ENCODE peak calls at places on chromosomes 16 and 17, in ten cellular contexts. E is GDM1; C is dorsolateral prefrontal cortex; M is RWPE1; H is cortex of kidney; B is cardiac muscle cell; D is HTR-8/SVneo; R is NCI-H345; N is stimulated activated naive CD8-positive, alpha-beta T cell treated with anti-CD3 and anti-CD28 coated beads, Interleukin-15, amount 100 ng/mL, for 72 hours; G is heart right ventricle. X is an unnamed sample.

GRCh38 chr17:72099919-72100318 is 20.9 kb upstream of the SOX9 start:
- DNase-seq in G (no peak), H (no peak), N (no peak), R (no peak), B (no peak), C (no peak), D (no peak), E (no peak), M (no peak), X (no peak)

GRCh38 chr16:709651-710499 is 4.3 kb upstream of the FBXL16 start:
- DNase-seq in D (no peak), H (no peak), G (peak; percentile 65), B (peak; percentile 91), N (no peak), C (peak; percentile 93), R (peak; percentile 91), M (peak; percentile 70), E (no peak), X (peak; percentile 46)

GRCh38 chr17:78624461-78625216 is 47.4 kb upstream of the DNAH17 start:
- DNase-seq in H (no peak), C (no peak), R (no peak), E (no peak), M (no peak), N (no peak), G (no peak), B (no peak), D (no peak), X (no peak)

GRCh38 chr16:60914334-60914733 is 1121.9 kb downstream of the CDH8 start:
- DNase-seq in M (no peak), C (no peak), H (no peak), E (no peak), B (no peak), R (no peak), G (no peak), D (no peak), N (no peak), X (no peak)

GRCh38 chr17:44766409-44767038 is 7.7 kb downstream of the ADAM11 start:
- DNase-seq in E (no peak), B (no peak), D (no peak), R (no peak), N (no peak), G (no peak), C (no peak), H (no peak), M (no peak), X (no peak)

GRCh38 chr16:77943770-77944169 is 78.6 kb upstream of the CLEC3A start:
- DNase-seq in B (no peak), M (no peak), N (no peak), R (peak; percentile 95), C (no peak), G (no peak), D (no peak), H (no peak), E (no peak), X (no peak)

GRCh38 chr16:29811896-29812665 is at the start of gene PRRT2:
- DNase-seq in N (peak; percentile 46), E (no peak), R (peak; percentile 72), B (peak; percentile 80), D (peak; percentile 37), C (peak; percentile 67), M (no peak), G (peak; percentile 68), H (no peak), X (peak; percentile 40)

GRCh38 chr16:14399397-14400284 is 230.4 kb downstream of the PARN start:
- DNase-seq in C (no peak), E (peak; percentile 35), D (peak; percentile 47), H (no peak), R (no peak), B (peak; percentile 19), G (peak; percentile 29), N (no peak), M (peak; percentile 53), X (peak; percentile 20)

GRCh38 chr16:67055712-67056487 is 27.0 kb downstream of the CBFB start:
- DNase-seq in G (no peak), H (no peak), M (peak; percentile 90), D (peak; percentile 90), B (no peak), E (no peak), C (no peak), N (no peak), R (no peak), X (no peak)

GRCh38 chr17:860805-861204 is 78.7 kb downstream of the MRM3 start:
- DNase-seq in R (no peak), H (no peak), D (no peak), G (no peak), M (no peak), C (no peak), N (no peak), B (no peak), E (no peak), X (no peak)

GRCh38 chr16:66081967-66082366 is 284.5 kb upstream of the CDH5 start:
- DNase-seq in B (no peak), M (peak; percentile 92), N (no peak), H (no peak), C (no peak), D (no peak), R (no peak), G (no peak), E (no peak), X (no peak)